ENCODE peak calls at places on chromosomes 4 and X, in seven cellular contexts. One of them, this sample, is unnamed.

GRCh38 chr4:137278431-137278830 is 253.9 kb downstream of the PCDH18 start:
- DNase-seq in CD4-positive, CD25-positive, alpha-beta regulatory T cell: no peak
- DNase-seq in thyroid gland: no peak
- DNase-seq in AG04450: no peak
- DNase-seq in kidney epithelial cell: no peak
- DNase-seq in dorsolateral prefrontal cortex: no peak
- DNase-seq in BJ: no peak
- DNase-seq in this sample: no peak

GRCh38 chr4:129246850-129247542 is 151.0 kb downstream of the C4orf33 start:
- DNase-seq in AG04450: no peak
- DNase-seq in CD4-positive, CD25-positive, alpha-beta regulatory T cell: no peak
- DNase-seq in dorsolateral prefrontal cortex: no peak
- DNase-seq in kidney epithelial cell: no peak
- DNase-seq in BJ: no peak
- DNase-seq in thyroid gland: no peak
- DNase-seq in this sample: no peak

GRCh38 chrX:64204701-64205440 is 637 bp downstream of the AMER1 start:
- DNase-seq in CD4-positive, CD25-positive, alpha-beta regulatory T cell: no peak
- DNase-seq in kidney epithelial cell: no peak
- DNase-seq in BJ: no peak
- DNase-seq in thyroid gland: peak; percentile 66
- DNase-seq in dorsolateral prefrontal cortex: peak; percentile 54
- DNase-seq in AG04450: no peak
- DNase-seq in this sample: peak; percentile 60

GRCh38 chrX:133600536-133600935 is 185.2 kb upstream of the GPC4 start:
- DNase-seq in CD4-positive, CD25-positive, alpha-beta regulatory T cell: no peak
- DNase-seq in dorsolateral prefrontal cortex: no peak
- DNase-seq in kidney epithelial cell: no peak
- DNase-seq in thyroid gland: no peak
- DNase-seq in AG04450: no peak
- DNase-seq in BJ: no peak
- DNase-seq in this sample: no peak

GRCh38 chr4:130478406-130478805 is 1382.5 kb downstream of the C4orf33 start:
- DNase-seq in AG04450: peak; percentile 36
- DNase-seq in kidney epithelial cell: peak; percentile 56
- DNase-seq in dorsolateral prefrontal cortex: no peak
- DNase-seq in BJ: peak; percentile 11
- DNase-seq in thyroid gland: no peak
- DNase-seq in CD4-positive, CD25-positive, alpha-beta regulatory T cell: no peak
- DNase-seq in this sample: no peak

GRCh38 chrX:16661495-16661894 is 11.5 kb downstream of the S100G start:
- DNase-seq in thyroid gland: no peak
- DNase-seq in AG04450: no peak
- DNase-seq in BJ: no peak
- DNase-seq in dorsolateral prefrontal cortex: no peak
- DNase-seq in CD4-positive, CD25-positive, alpha-beta regulatory T cell: no peak
- DNase-seq in kidney epithelial cell: no peak
- DNase-seq in this sample: no peak

GRCh38 chr4:152894673-152895072 is 41.5 kb upstream of the FHDC1 start:
- DNase-seq in CD4-positive, CD25-positive, alpha-beta regulatory T cell: no peak
- DNase-seq in dorsolateral prefrontal cortex: no peak
- DNase-seq in thyroid gland: no peak
- DNase-seq in kidney epithelial cell: no peak
- DNase-seq in AG04450: no peak
- DNase-seq in BJ: peak; percentile 2
- DNase-seq in this sample: no peak

GRCh38 chr4:159175989-159176375 is 73.1 kb downstream of the RAPGEF2 start:
- DNase-seq in BJ: no peak
- DNase-seq in CD4-positive, CD25-positive, alpha-beta regulatory T cell: no peak
- DNase-seq in AG04450: no peak
- DNase-seq in kidney epithelial cell: no peak
- DNase-seq in thyroid gland: no peak
- DNase-seq in dorsolateral prefrontal cortex: no peak
- DNase-seq in this sample: no peak

DNA sequence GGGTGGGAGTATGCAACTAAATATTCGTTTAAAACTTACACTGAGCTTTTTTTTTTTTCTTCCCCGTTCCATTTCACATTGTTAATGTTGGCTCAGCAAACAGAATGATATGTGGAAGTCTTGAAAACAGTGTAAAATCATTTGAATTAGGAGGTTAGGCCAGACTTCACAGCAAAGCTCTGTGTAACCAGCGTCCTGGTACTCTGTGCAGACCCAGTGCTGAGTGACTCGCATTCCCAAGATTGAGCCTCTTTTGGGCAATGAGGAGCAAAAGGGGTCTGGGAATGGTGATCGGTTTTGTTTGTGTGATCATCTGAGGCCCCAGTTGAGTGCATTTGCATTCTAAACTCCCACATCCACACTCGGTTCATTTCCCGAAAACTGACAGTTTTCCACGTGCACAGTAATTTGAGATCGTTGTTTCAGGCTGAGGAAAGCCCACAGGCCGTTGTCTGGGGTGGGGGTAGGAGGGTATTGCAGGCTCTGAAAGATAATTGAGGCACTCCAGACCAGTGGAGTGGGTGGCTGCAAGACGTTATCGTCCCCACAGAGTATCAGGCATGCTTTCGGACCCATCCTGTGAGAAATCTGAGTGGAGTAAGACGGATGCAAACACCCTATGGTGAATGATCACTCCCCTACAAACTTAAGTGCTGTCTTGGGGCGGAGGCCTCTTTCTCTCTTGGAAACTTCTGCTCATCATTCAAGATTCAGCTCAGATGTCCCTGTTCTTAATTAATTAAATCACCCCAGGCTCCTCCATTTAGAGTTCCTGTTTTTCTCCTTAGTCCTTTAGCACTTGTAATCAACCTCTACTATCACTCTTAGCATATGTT is 96.0 kb downstream of the AFF1 start:
- DNase-seq in dorsolateral prefrontal cortex: no peak
- DNase-seq in kidney epithelial cell: no peak
- DNase-seq in thyroid gland: no peak
- DNase-seq in BJ: no peak
- DNase-seq in AG04450: no peak
- DNase-seq in CD4-positive, CD25-positive, alpha-beta regulatory T cell: no peak
- DNase-seq in this sample: no peak
- H3K4me3 ChIP-seq in dorsolateral prefrontal cortex: peak overlapping the region; percentile 11
- H3K4me3 ChIP-seq in kidney epithelial cell: no peak overlapping the region
- H3K4me3 ChIP-seq in thyroid gland: no peak overlapping the region
- H3K4me3 ChIP-seq in BJ: no peak overlapping the region
- H3K4me3 ChIP-seq in AG04450: no peak overlapping the region
- H3K4me3 ChIP-seq in CD4-positive, CD25-positive, alpha-beta regulatory T cell: no peak overlapping the region
- H3K4me3 ChIP-seq in this sample: no peak overlapping the region

GRCh38 chr4:150580244-150580643 is 1.7 kb upstream of the MAB21L2 start:
- DNase-seq in AG04450: no peak
- DNase-seq in dorsolateral prefrontal cortex: no peak
- DNase-seq in thyroid gland: no peak
- DNase-seq in kidney epithelial cell: no peak
- DNase-seq in BJ: no peak
- DNase-seq in CD4-positive, CD25-positive, alpha-beta regulatory T cell: no peak
- DNase-seq in this sample: no peak
- H3K4me3 ChIP-seq in AG04450: peak overlapping the region; percentile 60
- H3K4me3 ChIP-seq in dorsolateral prefrontal cortex: peak overlapping the region; percentile 54
- H3K4me3 ChIP-seq in thyroid gland: no peak overlapping the region
- H3K4me3 ChIP-seq in kidney epithelial cell: no peak overlapping the region
- H3K4me3 ChIP-seq in BJ: no peak overlapping the region
- H3K4me3 ChIP-seq in CD4-positive, CD25-positive, alpha-beta regulatory T cell: no peak overlapping the region
- H3K4me3 ChIP-seq in this sample: no peak overlapping the region

GRCh38 chr4:37758226-37758625 is 68.3 kb upstream of the PGM2 start:
- DNase-seq in thyroid gland: no peak
- DNase-seq in AG04450: no peak
- DNase-seq in BJ: no peak
- DNase-seq in CD4-positive, CD25-positive, alpha-beta regulatory T cell: no peak
- DNase-seq in dorsolateral prefrontal cortex: no peak
- DNase-seq in kidney epithelial cell: peak; percentile 16
- DNase-seq in this sample: peak; percentile 35
- H3K4me3 ChIP-seq in thyroid gland: no peak overlapping the region
- H3K4me3 ChIP-seq in AG04450: no peak overlapping the region
- H3K4me3 ChIP-seq in BJ: no peak overlapping the region
- H3K4me3 ChIP-seq in CD4-positive, CD25-positive, alpha-beta regulatory T cell: no peak overlapping the region
- H3K4me3 ChIP-seq in dorsolateral prefrontal cortex: no peak overlapping the region
- H3K4me3 ChIP-seq in kidney epithelial cell: no peak overlapping the region
- H3K4me3 ChIP-seq in this sample: no peak overlapping the region

DNA sequence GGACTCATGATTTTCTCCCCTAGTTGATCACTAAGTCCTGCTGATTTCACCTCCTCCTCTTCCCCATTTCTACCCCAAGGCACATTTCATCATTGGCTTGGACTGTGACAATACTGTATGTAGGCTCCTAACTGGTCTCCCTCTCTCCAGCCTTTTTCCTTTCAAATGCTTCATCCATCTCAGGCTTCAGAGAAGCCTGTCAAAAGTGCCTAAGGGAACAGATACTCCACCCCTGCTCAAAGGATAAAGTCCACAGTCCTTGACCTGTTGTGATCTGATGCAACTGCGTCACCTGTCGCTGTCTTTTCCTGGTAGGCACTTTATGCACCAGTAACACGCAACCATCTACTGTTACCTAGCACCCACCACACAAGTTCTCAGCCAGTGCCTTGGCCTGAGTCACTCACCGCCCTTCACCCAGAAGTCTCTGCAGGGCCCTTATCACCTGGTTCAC is 12.8 kb downstream of the SCARB2 start:
- DNase-seq in kidney epithelial cell: no peak
- DNase-seq in thyroid gland: peak; percentile 27
- DNase-seq in dorsolateral prefrontal cortex: no peak
- DNase-seq in CD4-positive, CD25-positive, alpha-beta regulatory T cell: no peak
- DNase-seq in AG04450: no peak
- DNase-seq in BJ: no peak
- DNase-seq in this sample: peak; percentile 83
- H3K4me3 ChIP-seq in kidney epithelial cell: no peak overlapping the region
- H3K4me3 ChIP-seq in thyroid gland: no peak overlapping the region
- H3K4me3 ChIP-seq in dorsolateral prefrontal cortex: no peak overlapping the region
- H3K4me3 ChIP-seq in CD4-positive, CD25-positive, alpha-beta regulatory T cell: no peak overlapping the region
- H3K4me3 ChIP-seq in AG04450: no peak overlapping the region
- H3K4me3 ChIP-seq in BJ: no peak overlapping the region
- H3K4me3 ChIP-seq in this sample: no peak overlapping the region

GRCh38 chrX:130121505-130121800 is 11.2 kb upstream of the ELF4 start:
- DNase-seq in thyroid gland: no peak
- DNase-seq in kidney epithelial cell: no peak
- DNase-seq in BJ: no peak
- DNase-seq in AG04450: no peak
- DNase-seq in dorsolateral prefrontal cortex: no peak
- DNase-seq in CD4-positive, CD25-positive, alpha-beta regulatory T cell: no peak
- DNase-seq in this sample: no peak

GRCh38 chrX:130120321-130120731 is 10.0 kb upstream of the ELF4 start:
- DNase-seq in dorsolateral prefrontal cortex: no peak
- DNase-seq in AG04450: no peak
- DNase-seq in CD4-positive, CD25-positive, alpha-beta regulatory T cell: no peak
- DNase-seq in kidney epithelial cell: no peak
- DNase-seq in thyroid gland: no peak
- DNase-seq in BJ: no peak
- DNase-seq in this sample: no peak

GRCh38 chrX:130118396-130118795 is 8.1 kb upstream of the ELF4 start:
- DNase-seq in kidney epithelial cell: no peak
- DNase-seq in dorsolateral prefrontal cortex: no peak
- DNase-seq in BJ: no peak
- DNase-seq in thyroid gland: peak; percentile 19
- DNase-seq in AG04450: peak; percentile 55
- DNase-seq in CD4-positive, CD25-positive, alpha-beta regulatory T cell: no peak
- DNase-seq in this sample: no peak

GRCh38 chrX:130118941-130119640 is 8.8 kb upstream of the ELF4 start:
- DNase-seq in CD4-positive, CD25-positive, alpha-beta regulatory T cell: no peak
- DNase-seq in dorsolateral prefrontal cortex: no peak
- DNase-seq in BJ: no peak
- DNase-seq in kidney epithelial cell: no peak
- DNase-seq in AG04450: peak; percentile 21
- DNase-seq in thyroid gland: no peak
- DNase-seq in this sample: no peak

GRCh38 chrX:130120746-130121504 is 10.6 kb upstream of the ELF4 start:
- DNase-seq in thyroid gland: peak; percentile 75
- DNase-seq in CD4-positive, CD25-positive, alpha-beta regulatory T cell: peak; percentile 49
- DNase-seq in kidney epithelial cell: no peak
- DNase-seq in dorsolateral prefrontal cortex: peak; percentile 67
- DNase-seq in BJ: no peak
- DNase-seq in AG04450: no peak
- DNase-seq in this sample: peak; percentile 69
- H3K4me3 ChIP-seq in thyroid gland: no peak overlapping the region
- H3K4me3 ChIP-seq in CD4-positive, CD25-positive, alpha-beta regulatory T cell: no peak overlapping the region
- H3K4me3 ChIP-seq in kidney epithelial cell: peak overlapping the region; percentile 12
- H3K4me3 ChIP-seq in dorsolateral prefrontal cortex: peak overlapping the region; percentile 49
- H3K4me3 ChIP-seq in BJ: peak overlapping the region; percentile 29
- H3K4me3 ChIP-seq in AG04450: peak overlapping the region; percentile 45
- H3K4me3 ChIP-seq in this sample: no peak overlapping the region

GRCh38 chr4:122732329-122733026 is at the start of gene BBS12:
- DNase-seq in AG04450: peak; percentile 99
- DNase-seq in BJ: peak; percentile 97
- DNase-seq in dorsolateral prefrontal cortex: peak; percentile 99
- DNase-seq in kidney epithelial cell: peak; percentile 95
- DNase-seq in thyroid gland: peak; percentile 100
- DNase-seq in CD4-positive, CD25-positive, alpha-beta regulatory T cell: peak; percentile 97
- DNase-seq in this sample: peak; percentile 99

GRCh38 chr4:122728781-122729330 is 3.6 kb upstream of the BBS12 start:
- DNase-seq in kidney epithelial cell: no peak
- DNase-seq in AG04450: no peak
- DNase-seq in BJ: no peak
- DNase-seq in thyroid gland: no peak
- DNase-seq in dorsolateral prefrontal cortex: no peak
- DNase-seq in CD4-positive, CD25-positive, alpha-beta regulatory T cell: no peak
- DNase-seq in this sample: no peak

GRCh38 chr4:122733805-122734155 is 1.3 kb downstream of the BBS12 start:
- DNase-seq in CD4-positive, CD25-positive, alpha-beta regulatory T cell: no peak
- DNase-seq in kidney epithelial cell: no peak
- DNase-seq in BJ: no peak
- DNase-seq in dorsolateral prefrontal cortex: no peak
- DNase-seq in AG04450: no peak
- DNase-seq in thyroid gland: no peak
- DNase-seq in this sample: no peak

GRCh38 chr4:122731676-122732075 is 828 bp upstream of the BBS12 start:
- DNase-seq in CD4-positive, CD25-positive, alpha-beta regulatory T cell: no peak
- DNase-seq in kidney epithelial cell: no peak
- DNase-seq in dorsolateral prefrontal cortex: no peak
- DNase-seq in thyroid gland: no peak
- DNase-seq in AG04450: no peak
- DNase-seq in BJ: no peak
- DNase-seq in this sample: no peak
- H3K4me3 ChIP-seq in CD4-positive, CD25-positive, alpha-beta regulatory T cell: peak overlapping the region; percentile 58
- H3K4me3 ChIP-seq in kidney epithelial cell: no peak overlapping the region
- H3K4me3 ChIP-seq in dorsolateral prefrontal cortex: peak overlapping the region; percentile 73
- H3K4me3 ChIP-seq in thyroid gland: no peak overlapping the region
- H3K4me3 ChIP-seq in AG04450: no peak overlapping the region
- H3K4me3 ChIP-seq in BJ: no peak overlapping the region
- H3K4me3 ChIP-seq in this sample: no peak overlapping the region

This sample was measured in body of pancreas.